ENCODE peak calls at places on chromosomes 5 and 9, in seven cellular contexts. One of them, this sample, is unnamed.

GRCh38 chr5:136066705-136067271 is 38.0 kb downstream of the TGFBI start:
- DNase-seq in heart right ventricle: peak; percentile 57
- DNase-seq in HFF-Myc: no peak
- DNase-seq in bronchial epithelial cell: peak; percentile 53
- DNase-seq in WERI-Rb-1: peak; percentile 42
- DNase-seq in dorsolateral prefrontal cortex: no peak
- DNase-seq in fibroblast of mammary gland: peak; percentile 76
- DNase-seq in this sample: no peak

GRCh38 chr9:36382484-36382883 is 17.6 kb downstream of the RNF38 start:
- DNase-seq in heart right ventricle: no peak
- DNase-seq in dorsolateral prefrontal cortex: no peak
- DNase-seq in bronchial epithelial cell: no peak
- DNase-seq in HFF-Myc: no peak
- DNase-seq in fibroblast of mammary gland: peak; percentile 16
- DNase-seq in WERI-Rb-1: no peak
- DNase-seq in this sample: no peak

GRCh38 chr5:25020454-25020853 is 375.7 kb upstream of the CDH10 start:
- DNase-seq in dorsolateral prefrontal cortex: no peak
- DNase-seq in heart right ventricle: no peak
- DNase-seq in WERI-Rb-1: no peak
- DNase-seq in fibroblast of mammary gland: no peak
- DNase-seq in HFF-Myc: no peak
- DNase-seq in bronchial epithelial cell: no peak
- DNase-seq in this sample: no peak

GRCh38 chr5:141560141-141560540 is 58.7 kb downstream of the DIAPH1 start:
- DNase-seq in dorsolateral prefrontal cortex: no peak
- DNase-seq in heart right ventricle: no peak
- DNase-seq in fibroblast of mammary gland: peak; percentile 19
- DNase-seq in WERI-Rb-1: no peak
- DNase-seq in HFF-Myc: no peak
- DNase-seq in bronchial epithelial cell: peak; percentile 85
- DNase-seq in this sample: no peak

GRCh38 chr9:8030095-8030494 is 230.5 kb upstream of the DMAC1 start:
- DNase-seq in bronchial epithelial cell: peak; percentile 8
- DNase-seq in heart right ventricle: no peak
- DNase-seq in WERI-Rb-1: no peak
- DNase-seq in dorsolateral prefrontal cortex: no peak
- DNase-seq in HFF-Myc: no peak
- DNase-seq in fibroblast of mammary gland: peak; percentile 60
- DNase-seq in this sample: peak; percentile 3

GRCh38 chr5:66958126-66958983 is 238.2 kb downstream of the CD180 start:
- DNase-seq in HFF-Myc: no peak
- DNase-seq in dorsolateral prefrontal cortex: no peak
- DNase-seq in fibroblast of mammary gland: peak; percentile 77
- DNase-seq in bronchial epithelial cell: peak; percentile 58
- DNase-seq in WERI-Rb-1: no peak
- DNase-seq in heart right ventricle: peak; percentile 14
- DNase-seq in this sample: peak; percentile 80

GRCh38 chr5:96699186-96699820 is 37.1 kb downstream of the CAST start:
- DNase-seq in heart right ventricle: no peak
- DNase-seq in dorsolateral prefrontal cortex: peak; percentile 25
- DNase-seq in fibroblast of mammary gland: peak; percentile 49
- DNase-seq in bronchial epithelial cell: peak; percentile 47
- DNase-seq in HFF-Myc: no peak
- DNase-seq in WERI-Rb-1: no peak
- DNase-seq in this sample: peak; percentile 27

GRCh38 chr9:114953917-114954316 is 23.5 kb upstream of the TNFSF8 start:
- DNase-seq in heart right ventricle: peak; percentile 40
- DNase-seq in HFF-Myc: peak; percentile 75
- DNase-seq in WERI-Rb-1: no peak
- DNase-seq in bronchial epithelial cell: peak; percentile 86
- DNase-seq in dorsolateral prefrontal cortex: no peak
- DNase-seq in fibroblast of mammary gland: peak; percentile 94
- DNase-seq in this sample: peak; percentile 63

GRCh38 chr5:134566181-134566740 is 40.8 kb downstream of the JADE2 start:
- DNase-seq in HFF-Myc: no peak
- DNase-seq in dorsolateral prefrontal cortex: no peak
- DNase-seq in heart right ventricle: no peak
- DNase-seq in WERI-Rb-1: no peak
- DNase-seq in bronchial epithelial cell: no peak
- DNase-seq in fibroblast of mammary gland: no peak
- DNase-seq in this sample: no peak

GRCh38 chr5:88833371-88834107 is 49.4 kb downstream of the MEF2C start:
- DNase-seq in dorsolateral prefrontal cortex: peak; percentile 58
- DNase-seq in WERI-Rb-1: no peak
- DNase-seq in heart right ventricle: peak; percentile 81
- DNase-seq in HFF-Myc: no peak
- DNase-seq in fibroblast of mammary gland: peak; percentile 72
- DNase-seq in bronchial epithelial cell: no peak
- DNase-seq in this sample: peak; percentile 76

GRCh38 chr5:177512736-177513380 is 3.2 kb upstream of the DOK3 start:
- DNase-seq in fibroblast of mammary gland: no peak
- DNase-seq in WERI-Rb-1: no peak
- DNase-seq in dorsolateral prefrontal cortex: no peak
- DNase-seq in bronchial epithelial cell: no peak
- DNase-seq in HFF-Myc: no peak
- DNase-seq in heart right ventricle: no peak
- DNase-seq in this sample: no peak

GRCh38 chr5:40649493-40650030 is 30.2 kb upstream of the PTGER4 start:
- DNase-seq in heart right ventricle: no peak
- DNase-seq in HFF-Myc: no peak
- DNase-seq in fibroblast of mammary gland: no peak
- DNase-seq in WERI-Rb-1: no peak
- DNase-seq in bronchial epithelial cell: no peak
- DNase-seq in dorsolateral prefrontal cortex: no peak
- DNase-seq in this sample: no peak

GRCh38 chr5:132501961-132502931 is 11.7 kb upstream of the IRF1 start:
- DNase-seq in WERI-Rb-1: no peak
- DNase-seq in dorsolateral prefrontal cortex: no peak
- DNase-seq in fibroblast of mammary gland: peak; percentile 57
- DNase-seq in HFF-Myc: no peak
- DNase-seq in heart right ventricle: no peak
- DNase-seq in bronchial epithelial cell: peak; percentile 26
- DNase-seq in this sample: peak; percentile 33

GRCh38 chr9:5438301-5439162 is 807 bp upstream of the PLGRKT start:
- DNase-seq in heart right ventricle: no peak
- DNase-seq in HFF-Myc: no peak
- DNase-seq in WERI-Rb-1: no peak
- DNase-seq in fibroblast of mammary gland: peak; percentile 40
- DNase-seq in dorsolateral prefrontal cortex: no peak
- DNase-seq in bronchial epithelial cell: peak; percentile 31
- DNase-seq in this sample: peak; percentile 53

GRCh38 chr5:175235251-175235963 is 208.6 kb downstream of the DRD1 start:
- DNase-seq in WERI-Rb-1: no peak
- DNase-seq in bronchial epithelial cell: no peak
- DNase-seq in heart right ventricle: no peak
- DNase-seq in dorsolateral prefrontal cortex: peak; percentile 37
- DNase-seq in fibroblast of mammary gland: no peak
- DNase-seq in HFF-Myc: no peak
- DNase-seq in this sample: peak; percentile 41

GRCh38 chr9:3525088-3525835 is 539 bp downstream of the RFX3 start:
- DNase-seq in WERI-Rb-1: no peak
- DNase-seq in HFF-Myc: no peak
- DNase-seq in dorsolateral prefrontal cortex: no peak
- DNase-seq in bronchial epithelial cell: no peak
- DNase-seq in heart right ventricle: no peak
- DNase-seq in fibroblast of mammary gland: no peak
- DNase-seq in this sample: no peak

GRCh38 chr5:173395257-173395932 is 67.2 kb upstream of the STC2 start:
- DNase-seq in HFF-Myc: no peak
- DNase-seq in WERI-Rb-1: no peak
- DNase-seq in dorsolateral prefrontal cortex: no peak
- DNase-seq in bronchial epithelial cell: peak; percentile 9
- DNase-seq in fibroblast of mammary gland: peak; percentile 71
- DNase-seq in heart right ventricle: no peak
- DNase-seq in this sample: peak; percentile 55

GRCh38 chr9:134656334-134657034 is 14.9 kb downstream of the COL5A1 start:
- DNase-seq in heart right ventricle: no peak
- DNase-seq in HFF-Myc: no peak
- DNase-seq in fibroblast of mammary gland: peak; percentile 33
- DNase-seq in dorsolateral prefrontal cortex: no peak
- DNase-seq in bronchial epithelial cell: peak; percentile 26
- DNase-seq in WERI-Rb-1: peak; percentile 50
- DNase-seq in this sample: no peak

GRCh38 chr9:68964102-68964541 is 49.8 kb downstream of the PRKACG start:
- DNase-seq in HFF-Myc: no peak
- DNase-seq in WERI-Rb-1: no peak
- DNase-seq in heart right ventricle: no peak
- DNase-seq in bronchial epithelial cell: peak; percentile 10
- DNase-seq in fibroblast of mammary gland: no peak
- DNase-seq in dorsolateral prefrontal cortex: no peak
- DNase-seq in this sample: no peak

GRCh38 chr9:106613250-106613737 is 249.7 kb upstream of the ZNF462 start:
- DNase-seq in bronchial epithelial cell: no peak
- DNase-seq in dorsolateral prefrontal cortex: no peak
- DNase-seq in fibroblast of mammary gland: no peak
- DNase-seq in heart right ventricle: peak; percentile 13
- DNase-seq in WERI-Rb-1: no peak
- DNase-seq in HFF-Myc: no peak
- DNase-seq in this sample: no peak

GRCh38 chr5:179542170-179542569 is 8.2 kb upstream of the RUFY1 start:
- DNase-seq in WERI-Rb-1: no peak
- DNase-seq in dorsolateral prefrontal cortex: no peak
- DNase-seq in fibroblast of mammary gland: no peak
- DNase-seq in heart right ventricle: no peak
- DNase-seq in HFF-Myc: no peak
- DNase-seq in bronchial epithelial cell: no peak
- DNase-seq in this sample: no peak
- H3K4me3 ChIP-seq in WERI-Rb-1: no peak overlapping the region
- H3K4me3 ChIP-seq in dorsolateral prefrontal cortex: no peak overlapping the region
- H3K4me3 ChIP-seq in fibroblast of mammary gland: no peak overlapping the region
- H3K4me3 ChIP-seq in heart right ventricle: no peak overlapping the region
- H3K4me3 ChIP-seq in HFF-Myc: no peak overlapping the region
- H3K4me3 ChIP-seq in bronchial epithelial cell: no peak overlapping the region
- H3K4me3 ChIP-seq in this sample: no peak overlapping the region

DNA sequence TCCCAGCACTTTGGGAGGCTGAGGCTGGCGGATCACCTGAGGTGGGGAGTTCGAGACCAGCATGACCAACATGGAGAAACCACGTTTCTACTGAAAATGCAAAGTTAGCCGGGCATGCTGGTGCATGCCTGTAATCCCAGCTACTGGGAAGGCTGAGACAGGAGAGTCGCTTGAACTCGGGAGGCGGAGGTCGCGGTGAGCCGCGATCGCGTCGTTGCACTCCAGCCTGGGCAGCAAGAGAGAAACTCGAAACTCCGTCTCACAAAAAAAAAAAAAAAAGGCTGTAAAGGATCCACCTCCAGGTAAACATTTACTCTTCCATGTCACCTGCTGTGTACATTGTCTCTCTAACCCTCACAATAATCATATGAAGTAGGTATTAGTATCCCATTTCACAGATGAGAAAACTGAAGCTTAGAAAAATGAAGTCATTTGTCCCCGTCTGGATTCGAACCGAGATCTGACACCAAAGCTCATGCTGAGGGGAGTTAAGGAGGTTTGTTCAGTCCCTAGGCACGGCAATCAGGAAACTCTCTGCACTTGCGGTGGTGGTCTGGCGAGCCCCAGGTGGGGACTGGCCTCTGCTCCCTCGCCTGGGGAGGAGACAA is 494 bp upstream of the DOCK2 start:
- DNase-seq in dorsolateral prefrontal cortex: no peak
- DNase-seq in bronchial epithelial cell: no peak
- DNase-seq in fibroblast of mammary gland: no peak
- DNase-seq in HFF-Myc: no peak
- DNase-seq in heart right ventricle: no peak
- DNase-seq in WERI-Rb-1: no peak
- DNase-seq in this sample: no peak
- H3K4me3 ChIP-seq in dorsolateral prefrontal cortex: no peak overlapping the region
- H3K4me3 ChIP-seq in bronchial epithelial cell: no peak overlapping the region
- H3K4me3 ChIP-seq in fibroblast of mammary gland: peak overlapping the region; percentile 34
- H3K4me3 ChIP-seq in HFF-Myc: peak overlapping the region; percentile 11
- H3K4me3 ChIP-seq in heart right ventricle: peak overlapping the region; percentile 40
- H3K4me3 ChIP-seq in WERI-Rb-1: no peak overlapping the region
- H3K4me3 ChIP-seq in this sample: peak overlapping the region; percentile 23

GRCh38 chr5:54301852-54302251 is 8.5 kb downstream of the ARL15 start:
- DNase-seq in heart right ventricle: no peak
- DNase-seq in dorsolateral prefrontal cortex: no peak
- DNase-seq in WERI-Rb-1: no peak
- DNase-seq in HFF-Myc: no peak
- DNase-seq in bronchial epithelial cell: no peak
- DNase-seq in fibroblast of mammary gland: no peak
- DNase-seq in this sample: no peak
- H3K4me3 ChIP-seq in heart right ventricle: no peak overlapping the region
- H3K4me3 ChIP-seq in dorsolateral prefrontal cortex: no peak overlapping the region
- H3K4me3 ChIP-seq in WERI-Rb-1: no peak overlapping the region
- H3K4me3 ChIP-seq in HFF-Myc: no peak overlapping the region
- H3K4me3 ChIP-seq in bronchial epithelial cell: no peak overlapping the region
- H3K4me3 ChIP-seq in fibroblast of mammary gland: no peak overlapping the region
- H3K4me3 ChIP-seq in this sample: no peak overlapping the region

DNA sequence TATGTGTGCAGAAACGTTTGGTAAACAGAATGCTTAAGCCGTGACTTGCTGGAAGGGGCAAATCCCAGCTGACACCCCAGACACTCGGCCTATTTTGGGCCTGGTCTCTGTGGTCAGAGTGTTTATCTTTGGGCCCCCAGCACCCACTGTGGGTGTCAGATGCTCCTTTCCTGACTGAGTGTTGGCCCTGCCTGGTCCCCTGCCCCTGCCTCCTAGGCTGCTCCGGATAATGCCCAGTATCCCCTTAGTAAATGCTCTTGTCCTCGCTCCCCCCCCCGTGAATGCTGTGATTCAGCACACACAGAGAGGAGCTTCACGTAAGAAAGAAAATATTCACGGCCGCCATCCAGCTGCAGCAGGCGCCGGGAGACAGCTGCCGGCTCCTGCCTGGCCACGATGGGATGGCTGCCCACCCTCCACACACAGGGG is 11.3 kb upstream of the ANGPTL2 start:
- DNase-seq in HFF-Myc: no peak
- DNase-seq in bronchial epithelial cell: peak; percentile 49
- DNase-seq in fibroblast of mammary gland: peak; percentile 74
- DNase-seq in dorsolateral prefrontal cortex: peak; percentile 81
- DNase-seq in heart right ventricle: peak; percentile 74
- DNase-seq in WERI-Rb-1: no peak
- DNase-seq in this sample: peak; percentile 87
- H3K4me3 ChIP-seq in HFF-Myc: no peak overlapping the region
- H3K4me3 ChIP-seq in bronchial epithelial cell: no peak overlapping the region
- H3K4me3 ChIP-seq in fibroblast of mammary gland: no peak overlapping the region
- H3K4me3 ChIP-seq in dorsolateral prefrontal cortex: peak overlapping the region; percentile 25
- H3K4me3 ChIP-seq in heart right ventricle: no peak overlapping the region
- H3K4me3 ChIP-seq in WERI-Rb-1: no peak overlapping the region
- H3K4me3 ChIP-seq in this sample: no peak overlapping the region